ENCODE peak calls at places on chromosomes 12 and 14, in four cellular contexts. W is pancreas, S is Peyer's patch, G is fibroblast of the aortic adventitia. Z is an unnamed sample.

GRCh38 chr14:72443991-72444431 is 449.9 kb downstream of the DPF3 start:
- DNase-seq in G (no peak), S (peak; percentile 54), W (no peak), Z (no peak)

GRCh38 chr14:83483063-83483462 is 1949.4 kb upstream of the SEL1L start:
- DNase-seq in G (no peak), S (no peak), W (no peak), Z (no peak)

GRCh38 chr14:76381817-76382494 is 6.0 kb downstream of the ESRRB start:
- DNase-seq in W (no peak), S (no peak), G (no peak), Z (no peak)

GRCh38 chr12:50924439-50925341 is 27.7 kb upstream of the HIGD1C start:
- DNase-seq in S (peak; percentile 85), G (peak; percentile 98), W (peak; percentile 94), Z (peak; percentile 49)

GRCh38 chr14:84208451-84208850 is 1321.5 kb upstream of the FLRT2 start:
- DNase-seq in G (no peak), W (no peak), S (no peak), Z (no peak)

GRCh38 chr14:37816135-37816534 is 220.7 kb downstream of the TTC6 start:
- DNase-seq in W (no peak), S (no peak), G (no peak), Z (no peak)

GRCh38 chr14:71942904-71943694 is 10.9 kb downstream of the RGS6 start:
- DNase-seq in S (no peak), G (no peak), W (no peak), Z (no peak)

GRCh38 chr14:50109342-50109741 is 7.0 kb downstream of the VCPKMT start:
- DNase-seq in W (no peak), S (no peak), G (peak; percentile 22), Z (no peak)

GRCh38 chr14:80264698-80265097 is 53.4 kb upstream of the DIO2 start:
- DNase-seq in G (no peak), W (no peak), S (no peak), Z (no peak)

GRCh38 chr12:29714966-29715365 is 68.8 kb downstream of the TMTC1 start:
- DNase-seq in G (no peak), S (no peak), W (no peak), Z (no peak)

GRCh38 chr14:68815288-68816182 is 22.7 kb upstream of the ZFP36L1 start:
- DNase-seq in S (no peak), W (no peak), G (peak; percentile 16), Z (no peak)

GRCh38 chr14:100614803-100615202 is 27.6 kb upstream of the BEGAIN start:
- DNase-seq in S (no peak), W (no peak), G (no peak), Z (no peak)
- TF ChIP-seq CTCF in S (no peak), W (no peak), G (no peak), Z (no peak)

DNA sequence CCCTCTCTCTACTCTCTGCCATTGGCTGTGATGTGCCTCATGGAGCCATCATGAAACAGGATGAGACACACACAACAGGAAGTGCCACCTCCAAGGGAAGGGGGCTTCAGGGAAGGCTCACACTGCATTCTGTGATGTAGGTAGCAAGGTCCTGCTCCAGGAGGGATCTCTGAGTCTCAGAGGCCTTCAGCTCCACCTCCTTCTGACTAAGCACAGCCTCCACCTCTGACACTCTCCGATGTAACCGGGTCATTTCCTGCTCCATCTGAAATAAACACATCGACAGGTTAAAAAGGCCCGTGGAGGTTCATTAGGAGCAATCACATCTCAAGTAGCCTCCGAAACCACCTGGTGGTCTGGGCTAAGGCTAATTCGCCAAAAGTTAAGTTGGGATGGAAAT is 93.3 kb downstream of the CIT start:
- DNase-seq in W (no peak), S (no peak), G (no peak), Z (no peak)
- TF ChIP-seq CTCF in W (no peak), S (no peak), G (no peak), Z (no peak)

DNA sequence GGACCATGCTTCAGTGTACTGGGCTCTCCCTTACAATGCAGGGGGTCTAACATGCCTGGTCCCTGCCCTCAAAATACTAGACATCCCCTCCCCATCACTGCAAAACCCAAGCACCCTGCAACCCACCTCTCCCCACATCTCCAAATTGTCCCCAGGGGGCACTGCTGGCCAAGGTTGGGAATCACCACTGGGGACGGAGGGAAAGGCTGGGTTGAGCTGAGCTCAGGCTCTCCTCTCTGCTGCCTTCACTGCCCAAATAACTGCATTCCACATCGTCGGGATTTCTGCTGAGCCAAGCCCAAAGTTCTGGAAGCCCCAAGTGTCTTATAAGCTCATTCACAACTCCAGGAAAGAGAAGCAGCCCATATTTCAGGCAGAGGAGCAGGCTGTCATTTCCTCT is 69.6 kb downstream of the NT5DC3 start:
- DNase-seq in W (peak; percentile 31), G (peak; percentile 53), S (no peak), Z (no peak)
- TF ChIP-seq CTCF in W (no peak), G (peak; percentile 83), S (peak; percentile 38), Z (no peak)

GRCh38 chr12:67415473-67415872 is 146.3 kb downstream of the CAND1 start:
- DNase-seq in W (no peak), S (no peak), G (peak; percentile 71), Z (no peak)
- TF ChIP-seq CTCF in W (no peak), S (no peak), G (peak; percentile 57), Z (no peak)

DNA sequence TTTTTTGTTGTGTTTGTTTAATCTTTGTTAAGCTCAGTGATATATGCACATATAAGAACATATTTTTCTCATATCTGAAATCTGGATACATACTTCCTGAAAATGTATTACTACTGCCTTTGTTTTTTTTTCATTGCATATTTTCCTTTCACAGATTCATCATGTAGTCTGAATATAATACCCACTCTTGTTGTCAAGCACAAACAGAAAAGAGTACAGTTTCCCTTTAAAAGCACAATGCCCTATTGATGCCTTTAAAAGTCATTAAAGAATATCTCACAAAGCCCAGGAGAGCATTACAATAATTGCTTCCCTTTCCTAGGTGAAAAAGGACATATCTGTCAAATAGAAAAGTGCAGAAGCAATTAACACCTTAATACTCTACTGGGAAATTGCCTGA is 107.5 kb downstream of the GRIP1 start:
- DNase-seq in G (no peak), S (no peak), W (no peak), Z (no peak)
- TF ChIP-seq CTCF in G (no peak), S (no peak), W (no peak), Z (no peak)